ENCODE peak calls at places on chromosome 17, in eight cellular contexts. G is RWPE2, V is B cell, X is thyroid gland, R is MCF 10A, J is psoas muscle, O is activated B cell treated with CpG ODN at 0.5 μM for 24 hours, S is GM13976. Y is an unnamed sample.

GRCh38 chr17:56809106-56809819 is 24.5 kb downstream of the C17orf67 start:
- DNase-seq in G (no peak), V (no peak), X (no peak), R (no peak), J (no peak), O (no peak), S (no peak), Y (no peak)

GRCh38 chr17:17545031-17545820 is 46.3 kb downstream of the PEMT start:
- DNase-seq in G (no peak), V (no peak), X (no peak), R (peak; percentile 27), J (peak; percentile 57), O (no peak), S (no peak), Y (no peak)

GRCh38 chr17:4858880-4859260 is 25.7 kb downstream of the MINK1 start:
- DNase-seq in G (peak; percentile 94), V (no peak), X (peak; percentile 67), R (peak; percentile 91), J (peak; percentile 71), O (no peak), S (no peak), Y (no peak)

GRCh38 chr17:68460715-68461114 is 3.4 kb upstream of the WIPI1 start:
- DNase-seq in G (no peak), V (no peak), X (peak; percentile 44), R (no peak), J (no peak), O (no peak), S (no peak), Y (no peak)

GRCh38 chr17:71441098-71441497 is 679.7 kb upstream of the SOX9 start:
- DNase-seq in G (peak; percentile 61), V (no peak), X (no peak), R (peak; percentile 86), J (no peak), O (no peak), S (no peak), Y (no peak)

GRCh38 chr17:33021731-33022408 is 30.2 kb downstream of the SPACA3 start:
- DNase-seq in G (no peak), V (no peak), X (no peak), R (no peak), J (no peak), O (no peak), S (no peak), Y (no peak)

GRCh38 chr17:57589151-57590034 is 155.7 kb downstream of the CCDC182 start:
- DNase-seq in G (no peak), V (no peak), X (peak; percentile 30), R (peak; percentile 57), J (no peak), O (no peak), S (no peak), Y (no peak)

GRCh38 chr17:51091635-51092034 is 29.0 kb downstream of the SPAG9 start:
- DNase-seq in G (no peak), V (no peak), X (no peak), R (no peak), J (no peak), O (no peak), S (no peak), Y (no peak)

GRCh38 chr17:28928061-28928460 is 23.3 kb downstream of the PHF12 start:
- DNase-seq in G (no peak), V (no peak), X (no peak), R (peak; percentile 64), J (no peak), O (no peak), S (no peak), Y (no peak)

DNA sequence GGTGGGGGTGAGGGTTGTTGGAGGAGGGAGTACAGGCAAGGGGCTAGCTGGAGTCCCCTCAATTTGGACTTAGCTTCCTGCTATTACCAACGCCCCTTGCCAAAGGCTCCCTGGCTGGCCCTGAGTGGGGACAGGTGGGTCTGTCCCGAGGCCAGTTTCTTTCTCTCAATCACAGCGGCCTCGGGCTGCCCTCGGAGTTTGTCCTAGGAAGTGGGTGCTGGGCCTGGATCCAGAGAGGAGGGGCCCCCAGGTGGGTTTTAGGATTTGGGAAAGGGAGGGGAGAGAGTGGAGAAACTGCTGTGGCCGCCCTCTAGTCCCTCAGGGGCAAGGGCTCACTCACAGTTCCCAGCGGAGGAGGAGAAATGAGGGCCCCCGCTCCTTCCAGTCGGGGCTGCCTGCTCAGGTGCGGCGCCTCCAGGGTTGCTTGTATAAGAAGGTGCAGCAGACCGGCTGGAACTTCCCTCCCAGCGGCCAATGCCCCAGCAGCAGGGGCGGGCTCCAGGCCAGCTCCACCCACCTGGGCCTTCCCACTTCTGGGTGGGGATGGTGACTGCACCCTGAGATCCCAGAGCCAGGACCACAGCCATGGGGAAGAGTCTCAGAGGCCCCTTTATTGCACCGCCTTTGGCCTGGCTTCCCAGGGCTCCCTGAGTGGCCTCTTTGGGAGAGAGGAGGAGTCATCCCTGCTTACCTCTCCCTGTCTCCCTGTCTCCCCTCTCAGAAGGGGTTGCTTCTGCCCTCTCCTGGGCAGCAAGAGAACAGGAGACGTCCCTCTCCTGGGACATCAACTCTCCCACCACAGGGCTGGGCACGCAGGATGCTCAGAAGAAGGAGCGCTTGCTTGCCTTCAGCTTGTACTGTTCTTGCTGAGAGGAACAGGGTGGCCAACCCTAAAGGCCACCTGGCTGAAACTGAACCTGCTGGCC is 112.0 kb upstream of the SMURF2 start:
- DNase-seq in G (peak; percentile 81), V (no peak), X (peak; percentile 94), R (peak; percentile 91), J (peak; percentile 63), O (no peak), S (peak; percentile 70), Y (peak; percentile 60)
- TF ChIP-seq CTCF in G (peak; percentile 54), V (no peak), X (peak; percentile 11), R (peak; percentile 43), J (no peak), O (no peak), S (no peak), Y (no peak)

GRCh38 chr17:14212401-14212800 is 24.3 kb downstream of the CDRT15 start:
- DNase-seq in G (no peak), V (no peak), X (no peak), R (no peak), J (no peak), O (no peak), S (no peak), Y (no peak)

GRCh38 chr17:14211246-14211645 is 25.4 kb downstream of the CDRT15 start:
- DNase-seq in G (no peak), V (no peak), X (no peak), R (no peak), J (no peak), O (no peak), S (no peak), Y (no peak)

GRCh38 chr17:14214271-14214670 is 22.4 kb downstream of the CDRT15 start:
- DNase-seq in G (no peak), V (no peak), X (no peak), R (no peak), J (no peak), O (no peak), S (no peak), Y (no peak)

GRCh38 chr17:14209215-14209614 is 27.4 kb downstream of the CDRT15 start:
- DNase-seq in G (no peak), V (no peak), X (no peak), R (no peak), J (no peak), O (no peak), S (no peak), Y (no peak)

DNA sequence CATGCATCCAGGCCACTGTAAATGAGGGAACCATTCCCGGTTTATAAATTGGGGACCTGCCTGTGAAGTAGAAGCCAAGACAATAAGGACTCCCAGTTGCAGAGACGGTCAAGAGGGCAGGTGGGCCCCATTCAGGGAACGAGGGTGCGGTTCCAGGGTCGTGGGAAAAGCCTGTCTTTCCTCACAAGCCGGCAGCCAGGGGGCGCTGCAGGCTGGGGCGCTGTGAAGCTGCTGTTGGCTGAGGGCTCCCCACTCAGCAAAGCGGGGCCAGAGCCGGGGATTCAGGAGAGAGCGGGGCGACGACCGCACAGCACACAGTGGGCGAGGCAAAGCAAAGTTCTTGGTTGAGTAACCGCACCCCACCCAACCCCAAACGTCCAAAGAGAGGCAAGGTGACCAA is 24.9 kb downstream of the CDRT15 start:
- DNase-seq in G (no peak), V (peak; percentile 54), X (peak; percentile 44), R (no peak), J (peak; percentile 68), O (peak; percentile 21), S (peak; percentile 51), Y (peak; percentile 68)
- TF ChIP-seq CTCF in G (no peak), V (peak; percentile 49), X (peak; percentile 34), R (peak; percentile 22), J (peak; percentile 40), O (no peak), S (no peak), Y (peak; percentile 71)

DNA sequence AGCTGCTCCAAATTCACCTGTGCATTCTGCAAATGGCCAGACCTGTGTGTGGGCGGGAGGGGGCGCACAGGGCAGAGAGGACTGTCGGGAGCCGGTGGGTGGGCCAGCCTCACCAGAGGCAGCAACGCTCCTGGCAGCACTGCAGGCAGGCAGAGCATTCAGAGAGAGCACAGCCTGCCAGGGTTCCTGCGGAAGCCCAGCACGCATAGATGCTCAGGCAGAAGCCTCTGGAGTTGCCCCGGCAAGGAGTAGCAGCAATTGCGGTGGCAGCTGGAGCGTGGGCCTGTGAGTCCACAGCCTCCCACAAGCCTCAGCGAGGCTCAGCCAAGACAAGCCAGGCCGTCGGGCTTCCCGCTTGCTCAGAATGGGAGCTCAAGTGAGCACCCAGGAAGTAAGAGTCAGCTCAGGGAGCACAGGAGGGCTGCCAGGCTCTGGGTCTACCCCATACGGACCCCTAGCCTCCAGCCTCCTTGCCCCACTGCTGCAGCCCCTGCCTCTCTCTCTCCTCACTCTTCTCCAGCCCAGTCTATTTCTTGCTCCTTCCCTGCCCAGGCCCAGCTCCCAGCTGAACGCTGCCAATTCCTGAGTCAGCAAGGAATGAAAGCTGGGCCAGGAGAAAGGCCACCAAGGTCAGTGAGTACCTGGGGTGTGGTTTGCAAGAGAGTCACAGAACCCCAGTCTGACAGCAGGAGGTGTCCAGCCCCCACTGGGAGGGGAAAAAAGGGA is 9.6 kb downstream of the EMC6 start:
- DNase-seq in G (no peak), V (no peak), X (no peak), R (peak; percentile 24), J (peak; percentile 28), O (no peak), S (no peak), Y (no peak)
- TF ChIP-seq CTCF in G (no peak), V (no peak), X (no peak), R (no peak), J (no peak), O (no peak), S (no peak), Y (no peak)

GRCh38 chr17:80929449-80929848 is 62.2 kb upstream of the CHMP6 start:
- DNase-seq in G (peak; percentile 28), V (peak; percentile 33), X (no peak), R (no peak), J (peak; percentile 40), O (no peak), S (no peak), Y (no peak)
- TF ChIP-seq CTCF in G (no peak), V (no peak), X (no peak), R (no peak), J (no peak), O (no peak), S (no peak), Y (no peak)